ENCODE peak calls at places on chromosome 4, in five cellular contexts. K, F, R, L and Z are unnamed samples.
A peak's percentile ranks its signal among the peaks of the same experiment; 100 is the strongest.

GRCh38 chr4:78775278-78776030 is 696 bp upstream of the BMP2K start:
- DNase-seq in F (peak; percentile 72), R (peak; percentile 71), K (peak; percentile 89), L (peak; percentile 80), Z (peak; percentile 86)

GRCh38 chr4:119559044-119559647 is 69.5 kb downstream of the PDE5A start:
- DNase-seq in F (no peak), K (no peak), R (peak; percentile 39), L (peak; percentile 57), Z (peak; percentile 29)

GRCh38 chr4:112178731-112179130 is 33.5 kb downstream of the FAM241A start:
- DNase-seq in K (no peak), L (no peak), R (no peak), F (no peak), Z (no peak)

GRCh38 chr4:151459380-151459779 is 50.4 kb downstream of the FHIP1A start:
- DNase-seq in K (no peak), R (no peak), F (no peak), L (no peak), Z (no peak)

GRCh38 chr4:159312236-159312635 is 209.4 kb downstream of the RAPGEF2 start:
- DNase-seq in K (no peak), R (no peak), L (peak; percentile 8), F (no peak), Z (no peak)

GRCh38 chr4:20127626-20128025 is 124.1 kb upstream of the SLIT2 start:
- DNase-seq in R (no peak), F (no peak), K (no peak), L (peak; percentile 70), Z (no peak)

GRCh38 chr4:183011213-183011907 is 87.7 kb upstream of the WWC2 start:
- DNase-seq in F (no peak), R (no peak), K (no peak), L (peak; percentile 65), Z (no peak)

GRCh38 chr4:69830529-69831269 is 29.2 kb downstream of the SULT1E1 start:
- DNase-seq in L (no peak), F (no peak), K (peak; percentile 25), R (peak; percentile 81), Z (no peak)

GRCh38 chr4:112517067-112517588 is 1.1 kb upstream of the NEUROG2 start:
- DNase-seq in R (no peak), L (no peak), F (peak; percentile 19), K (peak; percentile 12), Z (peak; percentile 71)

GRCh38 chr4:169030575-169030982 is 20.5 kb upstream of the CBR4 start:
- DNase-seq in F (no peak), K (no peak), R (peak; percentile 35), L (peak; percentile 47), Z (no peak)

GRCh38 chr4:122845760-122846159 is 19.1 kb downstream of the FGF2 start:
- DNase-seq in K (no peak), F (no peak), R (no peak), L (no peak), Z (no peak)

GRCh38 chr4:39814403-39815185 is 116.7 kb downstream of the UBE2K start:
- DNase-seq in L (peak; percentile 25), R (peak; percentile 43), K (no peak), F (no peak), Z (peak; percentile 38)

GRCh38 chr4:845836-846251 is 19.9 kb upstream of the CPLX1 start:
- DNase-seq in F (no peak), R (no peak), L (peak; percentile 30), K (no peak), Z (no peak)

GRCh38 chr4:157222764-157223145 is 2.2 kb downstream of the GRIA2 start:
- DNase-seq in L (no peak), R (no peak), F (no peak), K (no peak), Z (no peak)

GRCh38 chr4:141999446-142000143 is 363.2 kb downstream of the IL15 start:
- DNase-seq in K (no peak), L (no peak), R (no peak), F (no peak), Z (no peak)

GRCh38 chr4:68581382-68582338 is 5.5 kb upstream of the UGT2B17 start:
- DNase-seq in F (no peak), L (no peak), K (no peak), R (no peak), Z (no peak)

GRCh38 chr4:118173126-118173525 is 138.8 kb downstream of the NDST3 start:
- DNase-seq in K (no peak), L (peak; percentile 27), R (no peak), F (no peak), Z (no peak)

GRCh38 chr4:186940476-186940875 is 216.8 kb upstream of the FAT1 start:
- DNase-seq in F (no peak), K (no peak), L (no peak), R (peak; percentile 62), Z (no peak)

GRCh38 chr4:11487876-11488545 is 59.3 kb upstream of the HS3ST1 start:
- DNase-seq in R (no peak), F (no peak), K (no peak), L (no peak), Z (no peak)

GRCh38 chr4:71945791-71946190 is 86.0 kb upstream of the NPFFR2 start:
- DNase-seq in F (no peak), K (no peak), R (no peak), L (no peak), Z (no peak)

GRCh38 chr4:71944956-71945355 is 86.8 kb upstream of the NPFFR2 start:
- DNase-seq in F (no peak), L (peak; percentile 1), R (no peak), K (no peak), Z (no peak)

GRCh38 chr4:71938776-71939175 is 93.0 kb upstream of the NPFFR2 start:
- DNase-seq in R (no peak), L (no peak), F (no peak), K (no peak), Z (no peak)

GRCh38 chr4:71941001-71941400 is 90.8 kb upstream of the NPFFR2 start:
- DNase-seq in R (peak; percentile 1), F (peak; percentile 10), L (peak; percentile 0), K (no peak), Z (no peak)
- TF ChIP-seq CTCF in R (peak; percentile 29), F (peak; percentile 66), L (peak; percentile 28), K (no peak), Z (no peak)

GRCh38 chr4:85127653-85128052 is 161.2 kb upstream of the WDFY3 start:
- DNase-seq in R (peak; percentile 34), K (peak; percentile 50), L (no peak), F (peak; percentile 3), Z (peak; percentile 37)
- TF ChIP-seq CTCF in R (peak; percentile 34), K (peak; percentile 36), L (peak; percentile 45), F (peak; percentile 68), Z (no peak)

DNA sequence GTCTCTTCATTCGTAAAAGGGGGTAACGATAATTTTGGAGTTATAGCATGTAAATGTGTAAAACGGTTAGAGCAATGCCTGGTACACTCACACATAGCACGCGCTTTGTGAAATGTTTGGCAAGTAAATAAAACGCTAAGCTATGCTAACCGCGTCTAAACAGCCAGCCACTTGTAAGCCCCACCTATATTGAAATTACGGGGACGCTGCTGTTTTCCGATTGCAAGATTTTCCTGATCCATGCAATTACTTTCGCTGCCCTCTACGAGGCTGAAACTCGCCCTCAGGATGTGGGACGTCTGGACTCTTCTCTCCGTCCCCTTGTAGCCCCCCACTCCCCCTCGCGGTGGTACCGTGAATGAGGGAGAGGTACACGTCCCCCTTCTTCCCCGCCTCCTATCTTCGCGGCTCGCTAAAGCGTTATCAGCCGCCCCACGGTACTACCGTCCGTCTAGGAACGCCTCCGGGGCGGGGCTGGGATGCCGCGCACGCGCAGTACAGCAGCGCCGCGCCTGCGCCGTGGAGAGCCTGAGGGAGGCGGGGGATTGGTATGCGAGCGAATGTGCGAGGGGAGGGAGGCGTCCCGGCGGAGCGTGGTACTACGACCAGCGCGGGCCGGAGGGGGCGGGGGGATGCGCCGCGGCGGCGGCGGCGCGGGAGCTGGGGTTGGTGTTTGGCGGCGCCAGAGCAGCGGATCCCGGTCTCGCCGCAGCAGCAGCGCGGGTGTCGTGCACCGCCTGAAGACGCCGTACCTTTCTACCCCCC is at the start of gene STIM2:
- DNase-seq in R (peak; percentile 93), L (peak; percentile 96), F (peak; percentile 97), K (peak; percentile 97), Z (peak; percentile 91)
- TF ChIP-seq CTCF in R (peak; percentile 80), L (peak; percentile 44), F (peak; percentile 55), K (no peak), Z (peak; percentile 38)

GRCh38 chr4:140884431-140885058 is 128.4 kb upstream of the TBC1D9 start:
- DNase-seq in F (peak; percentile 22), K (no peak), R (peak; percentile 63), L (peak; percentile 80), Z (peak; percentile 70)
- TF ChIP-seq CTCF in F (peak; percentile 75), K (no peak), R (peak; percentile 82), L (peak; percentile 68), Z (peak; percentile 64)